ENCODE peak calls at places on chromosomes 5 and 9, in nine cellular contexts. Y is uterus, N is brain microvascular endothelial cell, V is neuronal stem cell, J is AML-193, R is neural progenitor cell, X is lung microvascular endothelial cell, Q is omental fat pad, H is NCI-H2081. K is an unnamed sample.

GRCh38 chr9:133327834-133328484 is 8.0 kb downstream of the SURF6 start:
- DNase-seq in Y (no peak), N (no peak), V (no peak), J (no peak), R (no peak), X (no peak), Q (no peak), H (no peak), K (no peak)

GRCh38 chr9:27371382-27371781 is 74.4 kb upstream of the EQTN start:
- DNase-seq in Y (no peak), N (no peak), V (no peak), J (no peak), R (no peak), X (no peak), Q (no peak), H (no peak), K (no peak)

GRCh38 chr9:111599092-111599947 is at the start of gene PTGR1:
- DNase-seq in Y (peak), N (peak), V (peak), J (no peak), R (peak), X (peak), Q (peak), H (no peak), K (peak)

GRCh38 chr5:38379360-38379827 is 121.0 kb downstream of the EGFLAM start:
- DNase-seq in Y (no peak), N (no peak), V (peak), J (no peak), R (peak), X (no peak), Q (no peak), H (no peak), K (no peak)

GRCh38 chr5:151030377-151030776 is 10.0 kb downstream of the GPX3 start:
- DNase-seq in Y (peak), N (no peak), V (no peak), J (no peak), R (no peak), X (peak), Q (no peak), H (no peak), K (peak)

GRCh38 chr5:4370218-4370617 is 769.9 kb upstream of the ADAMTS16 start:
- DNase-seq in Y (no peak), N (no peak), V (no peak), J (no peak), R (no peak), X (no peak), Q (no peak), H (no peak), K (no peak)

GRCh38 chr9:133105461-133105770 is 15.6 kb downstream of the RALGDS start:
- DNase-seq in Y (peak), N (no peak), V (no peak), J (no peak), R (no peak), X (no peak), Q (no peak), H (no peak), K (no peak)

GRCh38 chr9:87663556-87663955 is 62.4 kb upstream of the CTSL start:
- DNase-seq in Y (no peak), N (no peak), V (no peak), J (no peak), R (no peak), X (no peak), Q (no peak), H (no peak), K (no peak)

GRCh38 chr5:77920350-77921046 is 144.4 kb upstream of the TBCA start:
- DNase-seq in Y (no peak), N (no peak), V (no peak), J (no peak), R (no peak), X (peak), Q (no peak), H (no peak), K (no peak)

GRCh38 chr5:82512025-82512424 is 233.9 kb upstream of the RPS23 start:
- DNase-seq in Y (no peak), N (peak), V (no peak), J (no peak), R (no peak), X (peak), Q (no peak), H (no peak), K (no peak)

GRCh38 chr9:115359011-115359780 is 241.2 kb upstream of the TNC start:
- DNase-seq in Y (no peak), N (no peak), V (no peak), J (no peak), R (no peak), X (no peak), Q (no peak), H (no peak), K (no peak)

GRCh38 chr9:38229123-38229829 is 160.2 kb upstream of the SHB start:
- DNase-seq in Y (no peak), N (no peak), V (no peak), J (no peak), R (peak), X (no peak), Q (no peak), H (no peak), K (no peak)

GRCh38 chr5:61274561-61274960 is 57.5 kb upstream of the ZSWIM6 start:
- DNase-seq in Y (no peak), N (no peak), V (no peak), J (no peak), R (no peak), X (no peak), Q (no peak), H (no peak), K (no peak)

GRCh38 chr9:73042155-73042554 is 89.3 kb upstream of the ALDH1A1 start:
- DNase-seq in Y (no peak), N (no peak), V (no peak), J (no peak), R (no peak), X (no peak), Q (no peak), H (no peak), K (no peak)

GRCh38 chr5:159120446-159120845 is 20.7 kb upstream of the EBF1 start:
- DNase-seq in Y (no peak), N (no peak), V (no peak), J (no peak), R (no peak), X (no peak), Q (no peak), H (no peak), K (no peak)

GRCh38 chr5:154076240-154076922 is 37.6 kb downstream of the MFAP3 start:
- DNase-seq in Y (no peak), N (no peak), V (no peak), J (no peak), R (no peak), X (no peak), Q (no peak), H (no peak), K (no peak)

GRCh38 chr5:175840050-175840841 is 31.1 kb upstream of the CPLX2 start:
- DNase-seq in Y (no peak), N (peak), V (no peak), J (peak), R (peak), X (peak), Q (no peak), H (no peak), K (no peak)

GRCh38 chr5:79357401-79357800 is 121.5 kb downstream of the JMY start:
- DNase-seq in Y (no peak), N (peak), V (no peak), J (no peak), R (no peak), X (no peak), Q (no peak), H (no peak), K (no peak)

GRCh38 chr5:176579323-176579722 is 30.2 kb downstream of the CDHR2 start:
- DNase-seq in Y (no peak), N (no peak), V (no peak), J (no peak), R (no peak), X (no peak), Q (no peak), H (no peak), K (no peak)

GRCh38 chr5:133696782-133697507 is 84.6 kb upstream of the FSTL4 start:
- DNase-seq in Y (no peak), N (no peak), V (no peak), J (no peak), R (no peak), X (no peak), Q (no peak), H (no peak), K (no peak)

GRCh38 chr9:16275795-16276624 is 594.5 kb downstream of the BNC2 start:
- DNase-seq in Y (no peak), N (no peak), V (no peak), J (no peak), R (no peak), X (no peak), Q (no peak), H (no peak), K (no peak)

GRCh38 chr5:33299621-33300208 is 141.1 kb upstream of the TARS1 start:
- DNase-seq in Y (no peak), N (peak), V (no peak), J (no peak), R (peak), X (peak), Q (no peak), H (peak), K (no peak)

GRCh38 chr9:130887494-130888144 is 9.0 kb downstream of the QRFP start:
- DNase-seq in Y (no peak), N (no peak), V (no peak), J (no peak), R (no peak), X (no peak), Q (no peak), H (no peak), K (no peak)

GRCh38 chr5:99141534-99142135 is 212.8 kb upstream of the CHD1 start:
- DNase-seq in Y (peak), N (no peak), V (no peak), J (no peak), R (peak), X (no peak), Q (no peak), H (no peak), K (no peak)

GRCh38 chr5:65625743-65626142 is 916 bp downstream of the SHLD3 start:
- DNase-seq in Y (no peak), N (no peak), V (no peak), J (no peak), R (no peak), X (peak), Q (no peak), H (no peak), K (no peak)